ENCODE peak calls at places on chromosome X, in four cellular contexts. One of them, this sample, is unnamed.

GRCh38 chrX:68685722-68686683 is 38.5 kb downstream of the STARD8 start:
- DNase-seq in WTC11: peak; percentile 67
- DNase-seq in coronary artery: no peak
- DNase-seq in GM03348: peak; percentile 36
- DNase-seq in this sample: no peak

GRCh38 chrX:86023806-86024205 is 23.6 kb downstream of the CHM start:
- DNase-seq in coronary artery: no peak
- DNase-seq in WTC11: no peak
- DNase-seq in GM03348: no peak
- DNase-seq in this sample: no peak

GRCh38 chrX:50103866-50104566 is 96.8 kb downstream of the AKAP4 start:
- DNase-seq in WTC11: no peak
- DNase-seq in GM03348: peak; percentile 10
- DNase-seq in coronary artery: no peak
- DNase-seq in this sample: no peak

GRCh38 chrX:110066488-110067225 is 63.7 kb downstream of the TMEM164 start:
- DNase-seq in coronary artery: no peak
- DNase-seq in WTC11: no peak
- DNase-seq in GM03348: no peak
- DNase-seq in this sample: no peak

GRCh38 chrX:110734894-110735541 is 60.6 kb downstream of the CHRDL1 start:
- DNase-seq in WTC11: no peak
- DNase-seq in GM03348: peak; percentile 68
- DNase-seq in coronary artery: no peak
- DNase-seq in this sample: no peak

GRCh38 chrX:154596290-154596929 is 11.5 kb downstream of the CTAG1A start:
- DNase-seq in coronary artery: peak; percentile 19
- DNase-seq in GM03348: peak; percentile 78
- DNase-seq in WTC11: peak; percentile 78
- DNase-seq in this sample: peak; percentile 84

GRCh38 chrX:98459669-98460068 is 1576.0 kb downstream of the RPA4 start:
- DNase-seq in coronary artery: no peak
- DNase-seq in GM03348: no peak
- DNase-seq in WTC11: no peak
- DNase-seq in this sample: no peak

GRCh38 chrX:153741446-153741845 is 16.8 kb downstream of the ABCD1 start:
- DNase-seq in coronary artery: no peak
- DNase-seq in WTC11: no peak
- DNase-seq in GM03348: no peak
- DNase-seq in this sample: no peak

GRCh38 chrX:74449322-74449936 is 28.1 kb downstream of the SLC16A2 start:
- DNase-seq in GM03348: no peak
- DNase-seq in coronary artery: peak; percentile 24
- DNase-seq in WTC11: no peak
- DNase-seq in this sample: no peak

GRCh38 chrX:65924938-65925507 is 114.9 kb downstream of the VSIG4 start:
- DNase-seq in GM03348: no peak
- DNase-seq in WTC11: no peak
- DNase-seq in coronary artery: no peak
- DNase-seq in this sample: no peak

GRCh38 chrX:47146121-47146935 is 1.3 kb downstream of the RBM10 start:
- DNase-seq in WTC11: no peak
- DNase-seq in coronary artery: no peak
- DNase-seq in GM03348: no peak
- DNase-seq in this sample: no peak

GRCh38 chrX:136546369-136546768 is 14.4 kb downstream of the VGLL1 start:
- DNase-seq in coronary artery: no peak
- DNase-seq in GM03348: no peak
- DNase-seq in WTC11: no peak
- DNase-seq in this sample: no peak

GRCh38 chrX:152821145-152821765 is 9.3 kb downstream of the CETN2 start:
- DNase-seq in coronary artery: no peak
- DNase-seq in WTC11: peak; percentile 65
- DNase-seq in GM03348: no peak
- DNase-seq in this sample: no peak

GRCh38 chrX:100750901-100751300 is 19.0 kb upstream of the SYTL4 start:
- DNase-seq in WTC11: no peak
- DNase-seq in coronary artery: no peak
- DNase-seq in GM03348: no peak
- DNase-seq in this sample: no peak

GRCh38 chrX:3216581-3216980 is 129.9 kb downstream of the MXRA5 start:
- DNase-seq in WTC11: no peak
- DNase-seq in coronary artery: no peak
- DNase-seq in GM03348: peak; percentile 9
- DNase-seq in this sample: no peak

GRCh38 chrX:134727363-134727762 is 69.1 kb upstream of the PLAC1 start:
- DNase-seq in GM03348: no peak
- DNase-seq in coronary artery: no peak
- DNase-seq in WTC11: no peak
- DNase-seq in this sample: no peak

GRCh38 chrX:79336869-79337815 is 30.0 kb downstream of the ITM2A start:
- DNase-seq in GM03348: no peak
- DNase-seq in coronary artery: no peak
- DNase-seq in WTC11: no peak
- DNase-seq in this sample: no peak

GRCh38 chrX:8783100-8784098 is 17.8 kb downstream of the FAM9A start:
- DNase-seq in WTC11: peak; percentile 63
- DNase-seq in coronary artery: no peak
- DNase-seq in GM03348: no peak
- DNase-seq in this sample: no peak

GRCh38 chrX:154378059-154378798 is 866 bp upstream of the EMD start:
- DNase-seq in GM03348: no peak
- DNase-seq in coronary artery: no peak
- DNase-seq in WTC11: peak; percentile 29
- DNase-seq in this sample: no peak

GRCh38 chrX:47579537-47579936 is 2.7 kb upstream of the TIMP1 start:
- DNase-seq in WTC11: no peak
- DNase-seq in coronary artery: no peak
- DNase-seq in GM03348: peak; percentile 39
- DNase-seq in this sample: no peak

GRCh38 chrX:68978211-68978780 is 149.5 kb downstream of the EFNB1 start:
- DNase-seq in WTC11: peak; percentile 19
- DNase-seq in GM03348: peak; percentile 20
- DNase-seq in coronary artery: no peak
- DNase-seq in this sample: no peak

GRCh38 chrX:109614951-109615350 is 10.0 kb downstream of the KCNE5 start:
- DNase-seq in coronary artery: no peak
- DNase-seq in GM03348: no peak
- DNase-seq in WTC11: no peak
- DNase-seq in this sample: no peak

GRCh38 chrX:107940095-107940494 is 42.1 kb downstream of the TEX13B start:
- DNase-seq in coronary artery: no peak
- DNase-seq in WTC11: no peak
- DNase-seq in GM03348: no peak
- DNase-seq in this sample: no peak

GRCh38 chrX:104136241-104137019 is 20.4 kb downstream of the SLC25A53 start:
- DNase-seq in WTC11: peak; percentile 51
- DNase-seq in GM03348: peak; percentile 76
- DNase-seq in coronary artery: no peak
- DNase-seq in this sample: peak; percentile 89

GRCh38 chrX:64188901-64189300 is 16.6 kb downstream of the AMER1 start:
- DNase-seq in GM03348: no peak
- DNase-seq in WTC11: no peak
- DNase-seq in coronary artery: peak; percentile 5
- DNase-seq in this sample: no peak

GRCh38 chrX:34555481-34555880 is 101.6 kb downstream of the TMEM47 start:
- DNase-seq in GM03348: no peak
- DNase-seq in WTC11: no peak
- DNase-seq in coronary artery: no peak
- DNase-seq in this sample: no peak

GRCh38 chrX:23662853-23663252 is 4.4 kb upstream of the PRDX4 start:
- DNase-seq in coronary artery: no peak
- DNase-seq in GM03348: peak; percentile 10
- DNase-seq in WTC11: no peak
- DNase-seq in this sample: no peak

GRCh38 chrX:78725257-78725656 is 22.3 kb upstream of the LPAR4 start:
- DNase-seq in GM03348: no peak
- DNase-seq in WTC11: no peak
- DNase-seq in coronary artery: no peak
- DNase-seq in this sample: no peak

GRCh38 chrX:105695451-105695850 is 126.9 kb upstream of the NRK start:
- DNase-seq in coronary artery: no peak
- DNase-seq in GM03348: no peak
- DNase-seq in WTC11: no peak
- DNase-seq in this sample: no peak

GRCh38 chrX:143664302-143664701 is 28.4 kb upstream of the SLITRK4 start:
- DNase-seq in WTC11: no peak
- DNase-seq in GM03348: peak; percentile 5
- DNase-seq in coronary artery: no peak
- DNase-seq in this sample: no peak

GRCh38 chrX:130097507-130098201 is 12.6 kb downstream of the ELF4 start:
- DNase-seq in WTC11: peak; percentile 16
- DNase-seq in GM03348: no peak
- DNase-seq in coronary artery: no peak
- DNase-seq in this sample: no peak

GRCh38 chrX:31832263-31832662 is 760.4 kb upstream of the FTHL17 start:
- DNase-seq in GM03348: no peak
- DNase-seq in WTC11: no peak
- DNase-seq in coronary artery: no peak
- DNase-seq in this sample: no peak

GRCh38 chrX:24148118-24148517 is 1.4 kb upstream of the ZFX start:
- DNase-seq in WTC11: no peak
- DNase-seq in coronary artery: no peak
- DNase-seq in GM03348: no peak
- DNase-seq in this sample: no peak

GRCh38 chrX:108033890-108034289 is 11.0 kb upstream of the VSIG1 start:
- DNase-seq in WTC11: no peak
- DNase-seq in GM03348: peak; percentile 2
- DNase-seq in coronary artery: no peak
- DNase-seq in this sample: no peak

GRCh38 chrX:103537871-103538387 is 18.6 kb upstream of the RAB40A start:
- DNase-seq in WTC11: no peak
- DNase-seq in coronary artery: no peak
- DNase-seq in GM03348: no peak
- DNase-seq in this sample: no peak

GRCh38 chrX:43882294-43882681 is at the start of gene MAOB:
- DNase-seq in WTC11: peak; percentile 42
- DNase-seq in GM03348: peak; percentile 12
- DNase-seq in coronary artery: no peak
- DNase-seq in this sample: no peak